ENCODE peak calls at places on chromosomes 5 and 9, in seven cellular contexts. M is heart left ventricle, A is NCI-H2227 treated with DMSO at 0.1 percent for 48 hours, Y is HTR-8/SVneo, X is SW 1271, H is GM13976, V is kidney epithelial cell. W is an unnamed sample.
A peak's percentile ranks its signal among the peaks of the same experiment; 100 is the strongest.

GRCh38 chr5:128885649-128886255 is 79.5 kb upstream of the SLC27A6 start:
- DNase-seq in M (no peak), A (no peak), Y (no peak), X (no peak), H (no peak), V (no peak), W (no peak)

GRCh38 chr5:543755-544674 is 19.8 kb upstream of the SLC9A3 start:
- DNase-seq in M (peak; percentile 78), A (no peak), Y (no peak), X (no peak), H (peak; percentile 92), V (no peak), W (peak; percentile 17)

GRCh38 chr9:137453643-137454081 is 5.5 kb downstream of the NSMF start:
- DNase-seq in M (peak; percentile 89), A (no peak), Y (peak; percentile 29), X (no peak), H (peak; percentile 91), V (no peak), W (no peak)

GRCh38 chr5:61004448-61004847 is 59.4 kb downstream of the NDUFAF2 start:
- DNase-seq in M (no peak), A (no peak), Y (no peak), X (no peak), H (no peak), V (no peak), W (no peak)

GRCh38 chr9:121350993-121351561 is 19.0 kb downstream of the STOM start:
- DNase-seq in M (no peak), A (no peak), Y (no peak), X (no peak), H (no peak), V (peak; percentile 37), W (no peak)

GRCh38 chr9:22423566-22423965 is 23.1 kb upstream of the DMRTA1 start:
- DNase-seq in M (no peak), A (no peak), Y (no peak), X (no peak), H (no peak), V (no peak), W (no peak)

GRCh38 chr5:55231029-55231475 is 2.4 kb downstream of the CCNO start:
- DNase-seq in M (no peak), A (no peak), Y (no peak), X (no peak), H (no peak), V (no peak), W (no peak)

GRCh38 chr5:37189355-37189754 is 59.8 kb downstream of the CPLANE1 start:
- DNase-seq in M (no peak), A (no peak), Y (no peak), X (no peak), H (no peak), V (no peak), W (no peak)

GRCh38 chr5:181039961-181040915 is at the start of gene BTNL9:
- DNase-seq in M (no peak), A (no peak), Y (no peak), X (no peak), H (no peak), V (no peak), W (no peak)

GRCh38 chr9:130366888-130367550 is 77.7 kb upstream of the ASS1 start:
- DNase-seq in M (no peak), A (no peak), Y (no peak), X (no peak), H (no peak), V (no peak), W (no peak)

GRCh38 chr5:176996780-176997179 is 9.8 kb downstream of the UIMC1 start:
- DNase-seq in M (no peak), A (no peak), Y (no peak), X (no peak), H (no peak), V (no peak), W (no peak)

GRCh38 chr5:135179308-135179980 is 145.4 kb upstream of the PITX1 start:
- DNase-seq in M (no peak), A (no peak), Y (no peak), X (no peak), H (no peak), V (no peak), W (no peak)

GRCh38 chr9:135583686-135584011 is 22.1 kb downstream of the PAEP start:
- DNase-seq in M (no peak), A (no peak), Y (no peak), X (no peak), H (no peak), V (no peak), W (no peak)

GRCh38 chr9:14092344-14092743 is 221.6 kb downstream of the NFIB start:
- DNase-seq in M (no peak), A (no peak), Y (no peak), X (no peak), H (no peak), V (no peak), W (no peak)

GRCh38 chr9:70259512-70259802 is 679 bp downstream of the SMC5 start:
- DNase-seq in M (no peak), A (no peak), Y (no peak), X (no peak), H (no peak), V (no peak), W (no peak)

GRCh38 chr5:6305821-6306220 is 72.5 kb downstream of the MED10 start:
- DNase-seq in M (no peak), A (no peak), Y (no peak), X (no peak), H (no peak), V (no peak), W (no peak)

GRCh38 chr5:42950466-42951168 is 89.5 kb downstream of the ANXA2R start:
- DNase-seq in M (no peak), A (peak; percentile 50), Y (peak; percentile 100), X (peak; percentile 43), H (peak; percentile 66), V (peak; percentile 99), W (peak; percentile 42)

GRCh38 chr9:97556721-97557605 is 55.5 kb downstream of the TMOD1 start:
- DNase-seq in M (no peak), A (no peak), Y (no peak), X (no peak), H (no peak), V (no peak), W (no peak)

GRCh38 chr9:81824802-81825770 is 103.1 kb upstream of the SPATA31D4 start:
- DNase-seq in M (no peak), A (no peak), Y (no peak), X (no peak), H (no peak), V (peak; percentile 41), W (no peak)

GRCh38 chr5:93621340-93621872 is 38.4 kb downstream of the NR2F1 start:
- DNase-seq in M (peak; percentile 91), A (no peak), Y (peak; percentile 66), X (peak; percentile 80), H (no peak), V (no peak), W (no peak)

GRCh38 chr5:179061025-179061424 is 852 bp downstream of the ZNF354C start:
- DNase-seq in M (no peak), A (no peak), Y (no peak), X (no peak), H (peak; percentile 6), V (no peak), W (no peak)

GRCh38 chr9:114621975-114622609 is 11.0 kb downstream of the TMEM268 start:
- DNase-seq in M (no peak), A (no peak), Y (no peak), X (no peak), H (no peak), V (no peak), W (no peak)

W was measured in central memory CD8-positive, alpha-beta T cell.